ENCODE peak calls at places on chromosome 13, in ten cellular contexts. P is LHCN-M2; A is mucosa of descending colon; H is T-cell; W is activated CD4-positive, alpha-beta T cell treated with anti-CD3 and anti-CD28 coated beads, Interleukin-2, amount 50 U/mL, for 4 hours; O is fibroblast of gingiva; Z is ureter; T is kidney; Y is CD4-positive, alpha-beta T cell; N is mesothelial cell of epicardium. X is an unnamed sample.

GRCh38 chr13:101624210-101624922 is 171.9 kb downstream of the ITGBL1 start:
- DNase-seq in A (no peak), P (no peak), Z (no peak), W (no peak), Y (no peak), O (peak; percentile 45), N (no peak), H (no peak), T (no peak), X (no peak)

GRCh38 chr13:28613562-28613961 is 45.4 kb upstream of the POMP start:
- DNase-seq in W (no peak), Z (no peak), H (no peak), P (no peak), A (no peak), T (no peak), N (no peak), Y (no peak), O (no peak), X (no peak)

GRCh38 chr13:37009692-37010091 is 9.1 kb downstream of the EXOSC8 start:
- DNase-seq in P (no peak), Y (no peak), Z (no peak), H (no peak), W (no peak), T (no peak), A (no peak), N (no peak), O (no peak), X (no peak)

GRCh38 chr13:66965146-66965545 is 265.0 kb downstream of the PCDH9 start:
- DNase-seq in N (no peak), A (no peak), T (no peak), H (no peak), P (no peak), O (no peak), Y (no peak), Z (no peak), W (no peak), X (no peak)

GRCh38 chr13:51549050-51549449 is 35.2 kb upstream of the WDFY2 start:
- DNase-seq in Z (peak; percentile 52), A (peak; percentile 11), N (no peak), Y (no peak), P (no peak), O (no peak), T (no peak), H (no peak), W (no peak), X (no peak)

GRCh38 chr13:48318014-48318713 is 14.6 kb downstream of the RB1 start:
- DNase-seq in Z (no peak), P (no peak), Y (no peak), H (no peak), O (no peak), N (no peak), T (peak; percentile 74), A (no peak), W (no peak), X (no peak)

GRCh38 chr13:67148219-67148583 is 81.9 kb downstream of the PCDH9 start:
- DNase-seq in A (no peak), Y (no peak), Z (no peak), P (peak; percentile 74), N (no peak), H (no peak), W (no peak), T (no peak), O (peak; percentile 33), X (peak; percentile 32)

GRCh38 chr13:105336706-105337582 is 1198.5 kb downstream of the EFNB2 start:
- DNase-seq in N (no peak), P (peak; percentile 26), T (no peak), W (no peak), O (peak; percentile 6), H (no peak), Y (no peak), A (no peak), Z (no peak), X (peak; percentile 31)

GRCh38 chr13:112957295-112957677 is 11.7 kb upstream of the MCF2L start:
- DNase-seq in Z (no peak), A (no peak), T (no peak), O (no peak), P (no peak), N (no peak), W (no peak), H (no peak), Y (no peak), X (no peak)

GRCh38 chr13:37539176-37539575 is 59.4 kb downstream of the POSTN start:
- DNase-seq in T (no peak), H (no peak), N (no peak), O (no peak), A (no peak), Z (no peak), P (no peak), W (no peak), Y (no peak), X (no peak)

GRCh38 chr13:53285896-53286430 is 257.4 kb downstream of the OLFM4 start:
- DNase-seq in H (no peak), A (no peak), Z (no peak), W (no peak), T (no peak), N (no peak), Y (no peak), O (no peak), P (no peak), X (no peak)

GRCh38 chr13:65856464-65856863 is 1373.7 kb downstream of the PCDH9 start:
- DNase-seq in O (peak; percentile 54), Y (no peak), N (no peak), P (peak; percentile 86), A (no peak), Z (no peak), T (no peak), H (no peak), W (no peak), X (peak; percentile 5)

GRCh38 chr13:95201814-95202521 is 99.3 kb downstream of the ABCC4 start:
- DNase-seq in W (no peak), Z (peak; percentile 64), Y (no peak), H (no peak), P (no peak), N (no peak), A (no peak), O (no peak), T (no peak), X (peak; percentile 7)

GRCh38 chr13:79503473-79504017 is 22.6 kb downstream of the NDFIP2 start:
- DNase-seq in W (no peak), N (no peak), Z (no peak), H (no peak), O (no peak), A (no peak), P (no peak), T (no peak), Y (no peak), X (no peak)

GRCh38 chr13:47455581-47455980 is 545.5 kb downstream of the SUCLA2 start:
- DNase-seq in N (no peak), T (no peak), H (no peak), O (peak; percentile 85), P (peak; percentile 64), Z (no peak), A (no peak), Y (no peak), W (no peak), X (no peak)

GRCh38 chr13:24627864-24628418 is 52.3 kb upstream of the ATP12A start:
- DNase-seq in H (no peak), P (peak; percentile 28), Y (no peak), Z (no peak), O (no peak), N (peak; percentile 13), T (no peak), A (no peak), W (no peak), X (no peak)

GRCh38 chr13:37375724-37376123 is 222.8 kb downstream of the POSTN start:
- DNase-seq in P (peak; percentile 26), T (no peak), W (no peak), Z (no peak), H (no peak), Y (no peak), A (no peak), O (no peak), N (no peak), X (no peak)

GRCh38 chr13:59459972-59460371 is 703.8 kb downstream of the DIAPH3 start:
- DNase-seq in O (peak; percentile 40), A (no peak), T (no peak), H (no peak), Y (no peak), W (no peak), Z (no peak), N (no peak), P (no peak), X (no peak)

GRCh38 chr13:30319703-30320102 is 12.4 kb upstream of the KATNAL1 start:
- DNase-seq in N (no peak), P (no peak), O (no peak), A (no peak), W (no peak), T (no peak), H (no peak), Y (no peak), Z (no peak), X (peak; percentile 37)

GRCh38 chr13:27978301-27978968 is 9.3 kb upstream of the CDX2 start:
- DNase-seq in N (no peak), Y (no peak), W (no peak), O (no peak), Z (no peak), A (peak; percentile 89), T (no peak), P (no peak), H (no peak), X (no peak)

GRCh38 chr13:78586706-78587105 is 16.6 kb downstream of the POU4F1 start:
- DNase-seq in Z (no peak), P (no peak), A (no peak), Y (no peak), O (no peak), H (no peak), T (peak; percentile 49), N (no peak), W (no peak), X (no peak)

GRCh38 chr13:84607614-84608013 is 725.3 kb upstream of the SLITRK1 start:
- DNase-seq in Z (no peak), T (no peak), O (peak; percentile 53), P (peak; percentile 65), H (no peak), W (no peak), A (no peak), Y (no peak), N (no peak), X (no peak)

GRCh38 chr13:110491869-110492268 is 69.7 kb downstream of the RAB20 start:
- DNase-seq in A (no peak), N (no peak), O (no peak), Y (no peak), W (no peak), T (peak; percentile 52), P (no peak), Z (no peak), H (no peak), X (no peak)